ENCODE peak calls at places on chromosomes 7 and 10, in ten cellular contexts. A, P, R, X, N, O, C, Y, G and F are unnamed samples.

GRCh38 chr7:35722054-35722849 is 27.3 kb upstream of the HERPUD2 start:
- DNase-seq in A (no peak), P (no peak), R (no peak), X (no peak), N (no peak), O (no peak), C (no peak), Y (no peak), G (no peak), F (no peak)

GRCh38 chr10:104501449-104501848 is 139.6 kb upstream of the SORCS3 start:
- DNase-seq in A (no peak), P (no peak), R (no peak), X (no peak), N (no peak), O (no peak), C (no peak), Y (no peak), G (no peak), F (no peak)

GRCh38 chr10:127036987-127037386 is 131.8 kb downstream of the DOCK1 start:
- DNase-seq in A (no peak), P (no peak), R (no peak), X (no peak), N (no peak), O (no peak), C (no peak), Y (no peak), G (no peak), F (no peak)

GRCh38 chr10:122307669-122308486 is 36.8 kb downstream of the BTBD16 start:
- DNase-seq in A (no peak), P (peak; percentile 89), R (peak; percentile 97), X (no peak), N (no peak), O (no peak), C (no peak), Y (peak; percentile 72), G (peak; percentile 93), F (peak; percentile 90)

GRCh38 chr7:155340071-155340531 is 42.4 kb downstream of the INSIG1 start:
- DNase-seq in A (no peak), P (no peak), R (no peak), X (no peak), N (no peak), O (no peak), C (peak; percentile 39), Y (no peak), G (no peak), F (no peak)

GRCh38 chr7:16695621-16696237 is 49.7 kb downstream of the BZW2 start:
- DNase-seq in A (peak; percentile 65), P (peak; percentile 72), R (peak; percentile 48), X (peak; percentile 40), N (peak; percentile 57), O (peak; percentile 30), C (no peak), Y (peak; percentile 63), G (peak; percentile 47), F (peak; percentile 70)

GRCh38 chr7:151131622-151132293 is 35.7 kb downstream of the GBX1 start:
- DNase-seq in A (no peak), P (peak; percentile 28), R (no peak), X (no peak), N (no peak), O (no peak), C (no peak), Y (no peak), G (no peak), F (no peak)

GRCh38 chr7:4726568-4726967 is 44.5 kb downstream of the FOXK1 start:
- DNase-seq in A (no peak), P (no peak), R (no peak), X (no peak), N (no peak), O (no peak), C (no peak), Y (no peak), G (no peak), F (no peak)

GRCh38 chr10:128846927-128847326 is 620.1 kb upstream of the MGMT start:
- DNase-seq in A (no peak), P (no peak), R (no peak), X (no peak), N (no peak), O (no peak), C (peak; percentile 11), Y (no peak), G (no peak), F (no peak)

GRCh38 chr10:43227911-43228782 is 38.7 kb downstream of the RASGEF1A start:
- DNase-seq in A (no peak), P (no peak), R (no peak), X (no peak), N (no peak), O (no peak), C (peak; percentile 45), Y (no peak), G (no peak), F (no peak)

GRCh38 chr7:98034044-98035035 is 44.3 kb upstream of the OCM2 start:
- DNase-seq in A (peak; percentile 44), P (peak; percentile 1), R (no peak), X (no peak), N (no peak), O (no peak), C (peak; percentile 65), Y (no peak), G (peak; percentile 65), F (no peak)

GRCh38 chr10:69408318-69409175 is 8.2 kb downstream of the TACR2 start:
- DNase-seq in A (peak; percentile 98), P (peak; percentile 97), R (peak; percentile 88), X (peak; percentile 80), N (peak; percentile 98), O (peak; percentile 96), C (peak; percentile 95), Y (peak; percentile 85), G (peak; percentile 89), F (peak; percentile 97)

DNA sequence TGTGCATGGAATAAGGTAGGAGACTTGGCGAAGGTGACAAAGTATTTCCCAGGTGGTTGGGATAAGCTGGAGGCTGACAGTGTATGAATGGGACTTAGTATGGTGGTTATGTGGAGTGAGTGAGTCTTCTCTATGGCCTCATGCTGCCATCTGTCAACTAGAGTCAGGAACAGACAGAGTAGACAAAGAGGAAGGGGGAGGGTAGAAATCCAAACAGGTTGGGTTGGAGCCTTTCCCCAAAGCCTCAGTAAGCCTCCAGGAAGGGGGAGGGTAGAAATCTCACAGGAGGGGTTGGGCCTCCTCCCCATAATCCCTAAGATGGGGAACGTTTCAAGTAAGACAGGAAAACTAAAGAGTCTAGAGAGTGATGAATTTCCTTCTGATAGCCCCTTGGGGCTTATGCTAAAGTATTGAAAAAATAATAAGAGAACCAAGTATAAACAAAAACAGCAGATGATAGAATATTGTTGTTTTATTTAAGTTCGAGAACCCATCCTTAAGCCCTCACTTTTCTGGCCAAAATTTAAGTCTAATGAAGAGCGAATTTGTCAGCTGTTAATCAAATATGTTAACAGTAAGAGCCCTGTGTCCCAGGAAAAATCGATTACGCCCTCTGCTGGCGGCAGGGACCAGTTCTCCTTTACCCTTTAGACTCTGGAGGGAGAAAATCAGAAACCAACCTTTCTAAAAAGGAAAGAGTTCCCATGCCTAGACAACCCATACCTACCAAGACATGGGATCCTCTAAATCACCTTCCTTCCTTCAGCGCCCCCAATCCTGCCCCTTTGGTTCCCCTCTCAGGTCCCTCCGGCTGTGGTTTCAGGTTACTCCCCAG is 1.8 kb upstream of the AKR1B15 start:
- DNase-seq in A (peak; percentile 94), P (peak; percentile 74), R (peak; percentile 56), X (peak; percentile 50), N (peak; percentile 77), O (peak; percentile 66), C (peak; percentile 80), Y (no peak), G (peak; percentile 72), F (peak; percentile 22)
- H3K4me1 ChIP-seq in A (peaks cover 22% of the 10 kb centered on the region), P (no peaks in the 10 kb centered on the region), R (peaks cover 8% of the 10 kb centered on the region), X (peaks cover 18% of the 10 kb centered on the region), N (peaks cover 20% of the 10 kb centered on the region), O (peaks cover 5% of the 10 kb centered on the region), C (peaks cover 14% of the 10 kb centered on the region), Y (peaks cover 42% of the 10 kb centered on the region), G (peaks cover 22% of the 10 kb centered on the region), F (peaks cover 5% of the 10 kb centered on the region)

DNA sequence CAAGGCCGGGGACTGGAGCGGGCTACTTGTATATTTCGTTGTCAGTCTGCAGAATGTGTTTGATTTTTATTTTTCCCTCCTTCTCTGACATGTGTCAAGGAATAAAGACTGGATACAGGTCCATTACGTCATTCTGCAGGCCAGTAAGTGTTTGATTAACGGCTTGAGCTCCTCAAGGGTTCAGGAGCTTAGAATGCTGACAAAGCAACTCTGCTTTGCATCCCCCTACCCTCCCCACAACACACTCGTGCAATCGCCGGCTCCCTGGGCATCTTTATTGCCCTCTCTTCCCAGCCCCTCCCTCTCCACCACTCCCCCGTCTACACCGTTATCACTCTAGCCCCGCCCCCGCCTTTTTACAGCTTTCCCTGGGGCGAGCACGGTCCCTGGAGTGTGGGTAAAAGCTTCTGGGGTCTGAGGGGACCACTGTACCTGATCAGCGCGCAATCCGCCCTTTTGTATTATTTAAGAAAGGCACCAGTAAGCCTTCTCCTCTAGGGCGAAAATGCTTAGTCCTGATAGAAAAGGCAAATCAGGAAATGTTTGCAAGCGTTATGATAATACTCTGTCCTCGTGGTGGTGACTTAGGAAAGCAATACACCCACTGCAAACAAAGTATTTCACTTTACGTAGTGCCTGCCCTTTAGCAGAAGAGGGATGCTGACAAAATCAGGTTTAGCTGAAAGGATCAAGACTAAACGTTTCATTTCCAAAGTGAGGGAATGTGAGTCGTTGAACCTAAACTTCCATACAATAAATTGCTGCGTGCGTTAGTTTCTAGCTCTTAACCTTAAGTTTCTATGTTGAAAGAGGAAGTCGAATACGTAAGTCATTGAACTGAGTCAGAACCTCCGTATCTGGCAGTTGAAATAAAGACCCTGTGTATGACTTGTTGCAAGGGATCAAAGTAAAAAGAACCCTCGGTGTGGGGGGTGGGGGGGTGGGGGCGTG is 1.4 kb upstream of the CREB5 start:
- DNase-seq in A (peak; percentile 55), P (peak; percentile 87), R (no peak), X (no peak), N (peak; percentile 61), O (no peak), C (peak; percentile 63), Y (no peak), G (peak; percentile 33), F (peak; percentile 71)
- TF ChIP-seq EZH2 in A (no peak), P (no peak), R (no peak), X (no peak), N (no peak), O (no peak), C (peak; percentile 39), Y (no peak), G (no peak), F (peak; percentile 0)

DNA sequence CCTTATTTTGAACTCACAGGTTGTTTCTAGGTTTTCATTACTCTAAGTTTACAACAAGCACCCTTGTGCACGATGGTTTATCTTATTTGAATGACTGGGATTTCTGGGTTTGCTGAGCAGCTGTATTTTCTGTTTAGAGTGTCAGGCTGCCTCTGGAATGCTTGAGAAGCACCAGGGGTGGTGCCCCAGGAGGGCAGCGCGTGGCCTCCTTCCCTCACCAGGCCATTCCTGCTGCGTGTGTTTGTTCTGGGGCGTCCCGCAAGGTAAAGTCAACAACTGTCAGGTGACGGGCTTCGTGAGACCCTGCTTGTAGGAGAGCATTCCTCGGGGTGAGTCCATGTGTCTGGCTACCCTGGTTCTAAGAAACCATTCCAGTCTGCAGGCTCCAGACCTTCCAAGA is 54.9 kb downstream of the FAM171A1 start:
- DNase-seq in A (peak; percentile 19), P (no peak), R (no peak), X (peak; percentile 7), N (no peak), O (no peak), C (no peak), Y (no peak), G (no peak), F (peak; percentile 30)
- H3K79me2 ChIP-seq in A (no peaks in the 10 kb centered on the region), P (no peaks in the 10 kb centered on the region), R (peaks cover 14% of the 10 kb centered on the region), X (peaks cover 12% of the 10 kb centered on the region), N (no peaks in the 10 kb centered on the region), O (no peaks in the 10 kb centered on the region), C (no peaks in the 10 kb centered on the region), Y (no peaks in the 10 kb centered on the region), G (no peaks in the 10 kb centered on the region), F (peaks cover 35% of the 10 kb centered on the region)

GRCh38 chr10:102621418-102622325 is 22.6 kb upstream of the TRIM8 start:
- DNase-seq in A (no peak), P (peak; percentile 38), R (no peak), X (peak; percentile 60), N (no peak), O (no peak), C (no peak), Y (no peak), G (no peak), F (peak; percentile 4)
- H3K4me1 ChIP-seq in A (peaks cover 9% of the 10 kb centered on the region), P (peaks cover 24% of the 10 kb centered on the region), R (no peaks in the 10 kb centered on the region), X (peaks cover 50% of the 10 kb centered on the region), N (peaks cover 30% of the 10 kb centered on the region), O (no peaks in the 10 kb centered on the region), C (peaks cover 6% of the 10 kb centered on the region), Y (no peaks in the 10 kb centered on the region), G (peaks cover 20% of the 10 kb centered on the region), F (peaks cover 29% of the 10 kb centered on the region)